ENCODE peak calls at places on chromosome 4, in nine cellular contexts. One of them, this sample, is unnamed.

GRCh38 chr4:103845075-103845474 is 125.3 kb upstream of the TACR3 start:
- DNase-seq in upper lobe of right lung: no peak
- DNase-seq in GM23248: no peak
- DNase-seq in lower lobe of right lung: no peak
- DNase-seq in psoas muscle: no peak
- DNase-seq in testis: no peak
- DNase-seq in ovary: no peak
- DNase-seq in tibial artery: no peak
- DNase-seq in suprapubic skin: no peak
- DNase-seq in this sample: no peak

GRCh38 chr4:119099227-119099910 is 36.3 kb upstream of the MYOZ2 start:
- DNase-seq in upper lobe of right lung: no peak
- DNase-seq in GM23248: peak; percentile 65
- DNase-seq in lower lobe of right lung: no peak
- DNase-seq in psoas muscle: no peak
- DNase-seq in testis: no peak
- DNase-seq in ovary: no peak
- DNase-seq in tibial artery: no peak
- DNase-seq in suprapubic skin: no peak
- DNase-seq in this sample: no peak

GRCh38 chr4:65669008-65669971 is 999 bp downstream of the EPHA5 start:
- DNase-seq in upper lobe of right lung: peak; percentile 49
- DNase-seq in GM23248: peak; percentile 11
- DNase-seq in lower lobe of right lung: peak; percentile 39
- DNase-seq in psoas muscle: no peak
- DNase-seq in testis: no peak
- DNase-seq in ovary: peak; percentile 14
- DNase-seq in tibial artery: no peak
- DNase-seq in suprapubic skin: peak; percentile 46
- DNase-seq in this sample: no peak

GRCh38 chr4:38366451-38366850 is 297.5 kb upstream of the KLF3 start:
- DNase-seq in upper lobe of right lung: no peak
- DNase-seq in GM23248: peak; percentile 16
- DNase-seq in lower lobe of right lung: no peak
- DNase-seq in psoas muscle: peak; percentile 10
- DNase-seq in testis: no peak
- DNase-seq in ovary: no peak
- DNase-seq in tibial artery: peak; percentile 47
- DNase-seq in suprapubic skin: peak; percentile 59
- DNase-seq in this sample: peak; percentile 30

GRCh38 chr4:21469438-21470032 is 479.0 kb downstream of the KCNIP4 start:
- DNase-seq in upper lobe of right lung: no peak
- DNase-seq in GM23248: peak; percentile 51
- DNase-seq in lower lobe of right lung: no peak
- DNase-seq in psoas muscle: no peak
- DNase-seq in testis: no peak
- DNase-seq in ovary: no peak
- DNase-seq in tibial artery: no peak
- DNase-seq in suprapubic skin: no peak
- DNase-seq in this sample: no peak

GRCh38 chr4:47551682-47552081 is 66.6 kb downstream of the ATP10D start:
- DNase-seq in upper lobe of right lung: no peak
- DNase-seq in GM23248: peak; percentile 72
- DNase-seq in lower lobe of right lung: no peak
- DNase-seq in psoas muscle: no peak
- DNase-seq in testis: no peak
- DNase-seq in ovary: no peak
- DNase-seq in tibial artery: no peak
- DNase-seq in suprapubic skin: no peak
- DNase-seq in this sample: no peak

GRCh38 chr4:96472103-96472867 is 632.4 kb downstream of the PDHA2 start:
- DNase-seq in upper lobe of right lung: no peak
- DNase-seq in GM23248: no peak
- DNase-seq in lower lobe of right lung: no peak
- DNase-seq in psoas muscle: no peak
- DNase-seq in testis: no peak
- DNase-seq in ovary: no peak
- DNase-seq in tibial artery: no peak
- DNase-seq in suprapubic skin: no peak
- DNase-seq in this sample: no peak

GRCh38 chr4:147247577-147247976 is 233.3 kb upstream of the EDNRA start:
- DNase-seq in upper lobe of right lung: no peak
- DNase-seq in GM23248: no peak
- DNase-seq in lower lobe of right lung: no peak
- DNase-seq in psoas muscle: no peak
- DNase-seq in testis: no peak
- DNase-seq in ovary: no peak
- DNase-seq in tibial artery: no peak
- DNase-seq in suprapubic skin: no peak
- DNase-seq in this sample: no peak

GRCh38 chr4:184417802-184418511 is 56.4 kb downstream of the IRF2 start:
- DNase-seq in upper lobe of right lung: no peak
- DNase-seq in GM23248: peak; percentile 95
- DNase-seq in lower lobe of right lung: no peak
- DNase-seq in psoas muscle: no peak
- DNase-seq in testis: no peak
- DNase-seq in ovary: no peak
- DNase-seq in tibial artery: no peak
- DNase-seq in suprapubic skin: no peak
- DNase-seq in this sample: no peak

GRCh38 chr4:90979551-90979950 is 852.4 kb downstream of the CCSER1 start:
- DNase-seq in upper lobe of right lung: no peak
- DNase-seq in GM23248: no peak
- DNase-seq in lower lobe of right lung: no peak
- DNase-seq in psoas muscle: no peak
- DNase-seq in testis: no peak
- DNase-seq in ovary: no peak
- DNase-seq in tibial artery: no peak
- DNase-seq in suprapubic skin: no peak
- DNase-seq in this sample: no peak

DNA sequence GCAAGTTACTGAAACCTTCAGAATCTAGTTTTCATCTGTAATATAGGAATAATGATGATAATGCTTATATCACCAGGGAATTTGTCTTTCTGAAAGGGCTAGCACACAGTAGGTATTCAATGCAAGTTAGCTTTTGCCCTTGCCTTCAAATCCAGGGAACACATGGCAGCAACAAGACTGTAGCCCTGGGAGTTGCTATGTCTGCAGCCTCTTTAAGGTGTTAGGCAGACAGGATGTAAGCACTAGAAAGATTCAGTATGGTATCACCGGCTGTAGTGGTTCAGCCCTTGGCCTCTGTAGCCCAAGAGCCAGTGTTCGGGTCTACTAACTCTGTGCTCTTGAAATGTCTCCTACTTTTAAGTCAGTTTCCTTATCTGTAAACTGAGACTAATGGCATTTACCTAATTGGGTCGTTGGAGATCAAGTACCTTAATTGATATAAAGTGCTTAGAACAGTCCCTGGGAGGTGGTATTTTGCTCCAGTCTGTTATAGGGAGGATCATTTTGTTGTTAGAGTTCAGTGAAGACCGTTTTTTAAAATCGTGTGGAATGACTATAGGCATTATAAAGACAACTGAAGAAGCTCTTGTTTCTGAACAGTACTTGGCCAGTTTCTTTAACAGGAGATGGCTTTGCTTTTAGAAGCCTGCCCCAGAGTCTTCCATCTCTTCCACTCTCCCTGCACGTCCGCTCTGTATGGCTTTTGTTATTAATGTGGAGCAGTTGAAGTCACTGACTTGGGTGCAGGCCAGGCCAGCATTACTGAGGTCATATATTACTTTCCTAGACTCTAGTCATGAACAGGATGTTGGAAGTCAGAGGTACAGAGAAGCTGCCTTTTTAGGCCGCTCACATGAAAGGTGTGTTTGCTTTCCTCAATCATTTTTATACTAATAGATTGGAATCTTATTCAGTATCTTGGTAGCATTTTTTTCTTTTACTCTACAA is 44.8 kb downstream of the GAB1 start:
- DNase-seq in upper lobe of right lung: no peak
- DNase-seq in GM23248: peak; percentile 90
- DNase-seq in lower lobe of right lung: peak; percentile 63
- DNase-seq in psoas muscle: peak; percentile 80
- DNase-seq in testis: peak; percentile 88
- DNase-seq in ovary: peak; percentile 77
- DNase-seq in tibial artery: peak; percentile 89
- DNase-seq in suprapubic skin: peak; percentile 83
- DNase-seq in this sample: peak; percentile 68
- H3K27ac ChIP-seq in upper lobe of right lung: peak overlapping the region; percentile 52
- H3K27ac ChIP-seq in GM23248: peak overlapping the region; percentile 37
- H3K27ac ChIP-seq in lower lobe of right lung: peak overlapping the region; percentile 57
- H3K27ac ChIP-seq in psoas muscle: peak overlapping the region; percentile 85
- H3K27ac ChIP-seq in testis: peak overlapping the region; percentile 54
- H3K27ac ChIP-seq in ovary: peak overlapping the region; percentile 15
- H3K27ac ChIP-seq in tibial artery: peak overlapping the region; percentile 71
- H3K27ac ChIP-seq in suprapubic skin: peak overlapping the region; percentile 66
- H3K27ac ChIP-seq in this sample: peak overlapping the region; percentile 75

DNA sequence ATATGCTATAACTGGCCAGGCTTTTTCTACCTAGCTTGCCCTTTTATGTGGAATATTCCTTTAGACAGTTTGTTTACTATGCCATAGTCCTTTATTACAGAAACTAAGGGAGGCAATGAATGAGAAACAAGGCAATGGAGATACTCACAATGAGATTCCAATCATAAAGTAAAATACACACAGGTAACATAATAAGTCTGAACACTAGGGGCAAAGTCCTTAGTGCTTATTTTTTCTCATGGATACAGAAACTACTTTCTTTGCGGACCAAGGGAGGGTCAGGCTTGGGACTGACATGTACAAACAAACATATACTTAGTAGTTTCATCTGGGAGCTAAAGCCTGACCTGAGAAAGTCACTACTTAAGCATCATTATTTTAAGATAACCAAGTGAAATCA is 16.0 kb upstream of the UGT8 start:
- DNase-seq in upper lobe of right lung: no peak
- DNase-seq in GM23248: no peak
- DNase-seq in lower lobe of right lung: no peak
- DNase-seq in psoas muscle: no peak
- DNase-seq in testis: no peak
- DNase-seq in ovary: no peak
- DNase-seq in tibial artery: no peak
- DNase-seq in suprapubic skin: no peak
- DNase-seq in this sample: no peak
- H3K27ac ChIP-seq in upper lobe of right lung: no peak overlapping the region
- H3K27ac ChIP-seq in GM23248: no peak overlapping the region
- H3K27ac ChIP-seq in lower lobe of right lung: no peak overlapping the region
- H3K27ac ChIP-seq in psoas muscle: no peak overlapping the region
- H3K27ac ChIP-seq in testis: no peak overlapping the region
- H3K27ac ChIP-seq in ovary: no peak overlapping the region
- H3K27ac ChIP-seq in tibial artery: no peak overlapping the region
- H3K27ac ChIP-seq in suprapubic skin: no peak overlapping the region
- H3K27ac ChIP-seq in this sample: no peak overlapping the region

DNA sequence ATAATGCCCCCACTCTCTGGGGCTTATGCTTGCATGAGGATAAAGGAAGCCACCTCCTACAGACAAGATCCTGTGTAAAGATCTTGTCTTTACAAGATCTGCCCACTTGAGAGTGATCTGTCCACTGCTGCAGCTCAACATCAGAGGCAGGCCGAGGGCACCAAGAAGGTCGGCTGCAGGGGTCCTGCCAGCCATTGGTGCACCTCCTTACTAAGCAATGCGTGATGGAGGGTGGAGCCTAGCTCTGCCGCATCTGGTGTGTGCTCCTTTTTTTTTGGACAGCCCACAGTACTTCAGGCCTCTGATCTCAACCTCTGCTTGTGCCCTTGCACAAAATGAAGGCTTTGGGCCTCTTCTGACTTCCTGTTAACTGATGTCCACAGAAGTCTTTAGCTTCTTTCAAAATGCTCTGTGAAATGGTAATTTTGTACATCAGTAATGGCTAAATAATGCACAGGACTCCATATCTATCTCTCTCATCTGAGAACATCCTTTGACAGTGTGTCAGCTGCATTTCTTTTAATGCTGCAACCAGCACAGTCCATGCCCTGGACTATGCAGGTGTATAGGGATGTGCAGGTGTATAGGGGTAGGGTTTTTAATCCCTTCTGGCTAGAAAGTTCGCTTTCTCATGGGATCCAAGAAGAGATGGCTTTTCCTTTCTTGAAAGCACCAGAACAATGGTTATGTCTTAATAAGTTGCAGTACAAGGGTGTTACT is 96.0 kb upstream of the TRPC3 start:
- DNase-seq in upper lobe of right lung: no peak
- DNase-seq in GM23248: no peak
- DNase-seq in lower lobe of right lung: no peak
- DNase-seq in psoas muscle: no peak
- DNase-seq in testis: no peak
- DNase-seq in ovary: no peak
- DNase-seq in tibial artery: no peak
- DNase-seq in suprapubic skin: no peak
- DNase-seq in this sample: no peak
- H3K27ac ChIP-seq in upper lobe of right lung: no peak overlapping the region
- H3K27ac ChIP-seq in GM23248: no peak overlapping the region
- H3K27ac ChIP-seq in lower lobe of right lung: no peak overlapping the region
- H3K27ac ChIP-seq in psoas muscle: no peak overlapping the region
- H3K27ac ChIP-seq in testis: no peak overlapping the region
- H3K27ac ChIP-seq in ovary: no peak overlapping the region
- H3K27ac ChIP-seq in tibial artery: no peak overlapping the region
- H3K27ac ChIP-seq in suprapubic skin: no peak overlapping the region
- H3K27ac ChIP-seq in this sample: no peak overlapping the region

DNA sequence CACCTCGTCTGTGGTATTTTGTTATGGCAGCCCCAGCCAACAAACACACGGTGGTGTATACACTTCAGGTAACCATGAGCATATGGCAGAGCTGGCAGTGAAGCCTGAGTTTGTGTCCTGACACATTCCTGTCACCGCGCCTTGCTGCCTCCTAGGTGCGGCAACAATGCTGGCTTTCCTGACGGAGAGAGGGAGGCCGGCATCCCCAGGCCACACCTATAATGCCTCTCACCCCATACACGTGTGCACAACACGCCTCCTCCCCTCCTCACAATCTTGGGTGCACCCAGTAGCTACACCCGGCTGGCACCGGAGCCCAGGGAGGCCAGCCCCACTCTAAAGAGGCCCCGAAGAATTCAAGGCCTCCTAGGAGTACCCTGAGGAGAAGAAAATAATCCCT is 158.5 kb downstream of the NSUN7 start:
- DNase-seq in upper lobe of right lung: peak; percentile 78
- DNase-seq in GM23248: no peak
- DNase-seq in lower lobe of right lung: peak; percentile 71
- DNase-seq in psoas muscle: no peak
- DNase-seq in testis: no peak
- DNase-seq in ovary: no peak
- DNase-seq in tibial artery: no peak
- DNase-seq in suprapubic skin: peak; percentile 79
- DNase-seq in this sample: no peak
- H3K27ac ChIP-seq in upper lobe of right lung: no peak overlapping the region
- H3K27ac ChIP-seq in GM23248: no peak overlapping the region
- H3K27ac ChIP-seq in lower lobe of right lung: peak overlapping the region; percentile 56
- H3K27ac ChIP-seq in psoas muscle: no peak overlapping the region
- H3K27ac ChIP-seq in testis: no peak overlapping the region
- H3K27ac ChIP-seq in ovary: no peak overlapping the region
- H3K27ac ChIP-seq in tibial artery: peak overlapping the region; percentile 62
- H3K27ac ChIP-seq in suprapubic skin: peak overlapping the region; percentile 90
- H3K27ac ChIP-seq in this sample: peak overlapping the region; percentile 83

This sample was measured in thoracic aorta.